ENCODE peak calls at places on chromosomes 16 and 17, in nine cellular contexts. U is cardiac muscle cell; M is HCT116; P is BE2C; X is IMR-90; D is PC-3; E is CD4-positive, CD25-positive, alpha-beta regulatory T cell; Z is CD8-positive, alpha-beta T cell; C is Peyer's patch. O is an unnamed sample.

GRCh38 chr16:10992797-10993196 is 48.4 kb downstream of the CLEC16A start:
- DNase-seq in X (peak; percentile 93), Z (no peak), U (no peak), P (no peak), D (peak; percentile 80), M (peak; percentile 52), E (no peak), C (peak; percentile 70), O (no peak)

GRCh38 chr16:30096105-30096861 is at the start of gene YPEL3:
- DNase-seq in U (peak; percentile 91), P (peak; percentile 97), C (peak; percentile 97), Z (peak; percentile 89), E (peak; percentile 88), D (peak; percentile 78), M (no peak), X (peak; percentile 86), O (peak; percentile 97)

GRCh38 chr17:29546085-29546484 is 20.8 kb downstream of the ABHD15 start:
- DNase-seq in P (no peak), D (no peak), U (no peak), M (no peak), E (no peak), Z (no peak), X (no peak), C (no peak), O (no peak)

GRCh38 chr17:29458066-29458465 is 67.9 kb downstream of the TAOK1 start:
- DNase-seq in D (no peak), E (no peak), Z (no peak), M (no peak), U (no peak), P (no peak), X (peak; percentile 56), C (no peak), O (no peak)

GRCh38 chr16:75116081-75116910 is at the start of gene LDHD:
- DNase-seq in C (peak; percentile 88), D (peak; percentile 75), P (peak; percentile 46), X (no peak), Z (no peak), M (peak; percentile 75), U (peak; percentile 75), E (no peak), O (no peak)

GRCh38 chr17:49775546-49776260 is 11.8 kb upstream of the FAM117A start:
- DNase-seq in P (no peak), C (no peak), X (no peak), M (no peak), E (no peak), Z (no peak), U (no peak), D (no peak), O (no peak)

GRCh38 chr16:1825381-1825863 is 1.2 kb downstream of the HAGH start:
- DNase-seq in Z (no peak), U (no peak), E (no peak), D (no peak), P (no peak), C (no peak), M (no peak), X (no peak), O (no peak)

GRCh38 chr16:28556914-28557320 is 3.2 kb downstream of the SGF29 start:
- DNase-seq in M (no peak), Z (no peak), U (no peak), P (no peak), E (no peak), X (no peak), D (no peak), C (no peak), O (no peak)

GRCh38 chr17:69961488-69962145 is 113.4 kb upstream of the KCNJ16 start:
- DNase-seq in P (no peak), U (no peak), D (peak; percentile 34), Z (no peak), E (no peak), X (peak; percentile 47), C (no peak), M (no peak), O (no peak)

GRCh38 chr16:73887895-73888294 is 408.7 kb upstream of the PSMD7 start:
- DNase-seq in P (no peak), U (no peak), X (no peak), C (no peak), E (no peak), M (no peak), D (no peak), Z (no peak), O (no peak)

GRCh38 chr16:73886378-73886777 is 410.2 kb upstream of the PSMD7 start:
- DNase-seq in P (no peak), E (no peak), D (no peak), C (no peak), U (no peak), Z (no peak), X (no peak), M (no peak), O (no peak)

GRCh38 chr16:73890524-73891500 is 405.8 kb upstream of the PSMD7 start:
- DNase-seq in D (no peak), E (no peak), M (no peak), U (peak; percentile 45), Z (no peak), P (no peak), X (peak; percentile 4), C (no peak), O (no peak)

GRCh38 chr16:73885319-73885718 is 411.3 kb upstream of the PSMD7 start:
- DNase-seq in P (no peak), D (no peak), E (no peak), C (no peak), M (no peak), Z (no peak), X (no peak), U (no peak), O (no peak)

GRCh38 chr16:73888840-73889577 is 407.6 kb upstream of the PSMD7 start:
- DNase-seq in D (no peak), Z (no peak), X (no peak), U (peak; percentile 32), M (no peak), E (no peak), C (no peak), P (no peak), O (no peak)
- H3K27me3 ChIP-seq in D (peaks cover 79% of the 10 kb centered on the region), Z (peaks cover 2% of the 10 kb centered on the region), X (no peaks in the 10 kb centered on the region), U (no peaks in the 10 kb centered on the region), M (peaks cover 69% of the 10 kb centered on the region), E (no peaks in the 10 kb centered on the region), C (no peaks in the 10 kb centered on the region), P (no peaks in the 10 kb centered on the region), O (no peaks in the 10 kb centered on the region)

GRCh38 chr16:5509336-5509735 is 411.7 kb upstream of the EEF2KMT start:
- DNase-seq in M (no peak), C (no peak), D (no peak), E (no peak), U (no peak), X (no peak), Z (no peak), P (no peak), O (no peak)
- H3K27me3 ChIP-seq in M (peaks cover 5% of the 10 kb centered on the region), C (no peaks in the 10 kb centered on the region), D (no peaks in the 10 kb centered on the region), E (no peaks in the 10 kb centered on the region), U (peaks cover 5% of the 10 kb centered on the region), X (no peaks in the 10 kb centered on the region), Z (no peaks in the 10 kb centered on the region), P (no peaks in the 10 kb centered on the region), O (no peaks in the 10 kb centered on the region)

GRCh38 chr17:10144456-10144855 is 54.0 kb downstream of the GAS7 start:
- DNase-seq in C (no peak), X (no peak), D (no peak), E (no peak), U (no peak), P (no peak), Z (no peak), M (no peak), O (no peak)
- H3K27me3 ChIP-seq in C (no peaks in the 10 kb centered on the region), X (no peaks in the 10 kb centered on the region), D (peaks cover 12% of the 10 kb centered on the region), E (no peaks in the 10 kb centered on the region), U (no peaks in the 10 kb centered on the region), P (no peaks in the 10 kb centered on the region), Z (no peaks in the 10 kb centered on the region), M (no peaks in the 10 kb centered on the region), O (no peaks in the 10 kb centered on the region)

GRCh38 chr17:79305831-79306687 is 231.4 kb downstream of the ENGASE start:
- DNase-seq in M (no peak), E (no peak), P (peak; percentile 22), D (peak; percentile 11), Z (no peak), U (no peak), C (no peak), X (no peak), O (no peak)

GRCh38 chr17:79305376-79305775 is 230.8 kb downstream of the ENGASE start:
- DNase-seq in C (no peak), P (no peak), U (no peak), E (no peak), D (no peak), Z (no peak), X (no peak), M (no peak), O (no peak)

GRCh38 chr17:79304907-79305306 is 230.3 kb downstream of the ENGASE start:
- DNase-seq in U (no peak), Z (no peak), C (no peak), P (no peak), M (no peak), E (no peak), D (no peak), X (no peak), O (no peak)

GRCh38 chr17:79303641-79304205 is 229.1 kb downstream of the ENGASE start:
- DNase-seq in U (no peak), P (no peak), C (no peak), X (no peak), M (no peak), E (no peak), D (no peak), Z (no peak), O (no peak)

GRCh38 chr17:79306688-79307323 is 232.2 kb downstream of the ENGASE start:
- DNase-seq in X (no peak), P (no peak), E (no peak), M (no peak), Z (no peak), U (no peak), C (no peak), D (peak; percentile 30), O (no peak)
- H3K27me3 ChIP-seq in X (peaks cover 11% of the 10 kb centered on the region), P (peaks cover 39% of the 10 kb centered on the region), E (peaks cover 2% of the 10 kb centered on the region), M (peaks cover 47% of the 10 kb centered on the region), Z (no peaks in the 10 kb centered on the region), U (no peaks in the 10 kb centered on the region), C (no peaks in the 10 kb centered on the region), D (peaks cover 87% of the 10 kb centered on the region), O (peaks cover 75% of the 10 kb centered on the region)

DNA sequence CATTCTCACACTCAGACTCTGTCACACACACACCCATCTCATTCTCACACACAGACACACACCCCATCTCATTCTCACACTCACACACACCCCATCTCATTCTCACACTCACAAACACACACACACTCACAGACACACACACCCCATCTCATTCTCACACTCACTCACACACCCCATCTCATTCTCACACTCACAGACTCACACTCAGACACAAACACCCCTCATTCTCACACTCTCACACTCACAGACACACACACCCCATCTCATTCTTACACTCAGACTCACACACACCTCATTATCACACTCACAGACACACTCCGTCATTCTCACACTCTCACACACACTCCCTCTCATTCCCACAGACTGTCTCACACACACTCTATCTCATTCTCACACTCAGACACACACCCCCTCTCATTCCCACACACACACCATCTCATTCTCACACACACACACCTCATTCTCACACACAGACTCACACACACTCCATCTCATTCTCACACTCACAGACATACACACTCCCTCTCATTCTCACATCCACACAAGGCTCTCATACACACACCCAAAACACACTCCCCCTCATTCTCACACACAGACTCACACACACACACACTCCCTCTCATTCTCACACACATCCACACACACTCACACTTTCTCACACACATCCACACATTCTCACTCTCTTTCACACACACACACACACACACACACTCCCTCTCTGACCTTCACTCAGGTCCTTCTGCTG is 2.9 kb downstream of the ASGR1 start:
- DNase-seq in U (no peak), M (no peak), Z (no peak), X (no peak), P (no peak), C (no peak), D (no peak), E (no peak), O (no peak)
- H3K27me3 ChIP-seq in U (no peaks in the 10 kb centered on the region), M (no peaks in the 10 kb centered on the region), Z (no peaks in the 10 kb centered on the region), X (no peaks in the 10 kb centered on the region), P (peaks cover 8% of the 10 kb centered on the region), C (no peaks in the 10 kb centered on the region), D (no peaks in the 10 kb centered on the region), E (peaks cover 18% of the 10 kb centered on the region), O (peaks cover 30% of the 10 kb centered on the region)